ENCODE peak calls at places on chromosomes 3 and 15, in eight cellular contexts. M is IMR-90; S is endodermal cell; T is esophagus squamous epithelium; K is CD4-positive, alpha-beta T cell; J is kidney; X is heart left ventricle; U is OCI-LY7. O is an unnamed sample.

GRCh38 chr15:82621970-82622369 is 25.2 kb downstream of the CPEB1 start:
- DNase-seq in X (no peak), U (no peak), M (no peak), S (peak; percentile 73), K (no peak), J (no peak), T (no peak), O (no peak)

GRCh38 chr3:108334698-108335097 is 38.4 kb downstream of the HHLA2 start:
- DNase-seq in X (no peak), T (no peak), U (no peak), M (peak; percentile 21), K (no peak), J (no peak), S (no peak), O (no peak)

GRCh38 chr3:156353535-156353934 is 201.4 kb downstream of the SSR3 start:
- DNase-seq in S (no peak), M (no peak), J (no peak), T (no peak), K (no peak), X (no peak), U (no peak), O (no peak)

GRCh38 chr3:116150655-116151054 is 294.6 kb downstream of the LSAMP start:
- DNase-seq in X (no peak), S (no peak), T (no peak), M (no peak), J (no peak), K (no peak), U (no peak), O (no peak)

GRCh38 chr3:141379250-141379872 is 11.1 kb downstream of the ZBTB38 start:
- DNase-seq in X (no peak), U (peak; percentile 59), M (no peak), K (peak; percentile 9), T (no peak), S (no peak), J (no peak), O (no peak)

GRCh38 chr15:66096711-66097058 is 156.9 kb downstream of the MEGF11 start:
- DNase-seq in U (no peak), J (no peak), X (no peak), M (no peak), S (no peak), K (no peak), T (no peak), O (no peak)

GRCh38 chr3:64915778-64916177 is 228.0 kb upstream of the ADAMTS9 start:
- DNase-seq in U (no peak), M (peak; percentile 21), T (no peak), S (no peak), X (no peak), K (no peak), J (no peak), O (peak; percentile 28)

GRCh38 chr3:194306109-194306686 is 44.9 kb downstream of the CPN2 start:
- DNase-seq in U (peak; percentile 85), X (no peak), J (peak; percentile 75), K (peak; percentile 17), S (peak; percentile 74), M (no peak), T (no peak), O (no peak)

GRCh38 chr3:1444196-1444595 is 351.4 kb downstream of the CNTN6 start:
- DNase-seq in J (no peak), K (no peak), T (no peak), M (no peak), S (no peak), U (no peak), X (no peak), O (no peak)

GRCh38 chr3:1442271-1442670 is 349.4 kb downstream of the CNTN6 start:
- DNase-seq in X (no peak), U (no peak), K (no peak), M (no peak), T (no peak), J (no peak), S (no peak), O (no peak)

DNA sequence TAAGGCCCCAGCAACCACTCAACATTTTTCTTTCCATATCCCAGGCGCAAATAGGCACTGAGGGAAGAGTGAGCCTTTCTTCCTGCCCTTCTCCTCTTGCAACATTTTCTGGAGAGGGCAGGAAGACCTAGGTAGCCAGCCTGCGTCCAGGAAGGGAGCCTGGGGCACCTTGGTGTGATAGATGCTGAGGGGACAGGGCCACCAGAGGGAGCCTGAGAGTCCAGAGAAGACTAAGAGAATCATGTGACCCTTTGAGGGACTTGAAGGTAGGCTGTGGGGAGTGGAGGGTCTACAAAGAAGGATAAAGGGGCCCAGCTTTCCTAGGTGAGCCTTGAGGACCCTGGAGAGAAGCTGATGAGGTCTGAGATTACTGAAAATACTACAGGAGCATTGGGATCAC is 346.6 kb downstream of the CNTN6 start:
- DNase-seq in M (no peak), U (peak; percentile 11), T (no peak), S (peak; percentile 85), K (no peak), X (no peak), J (no peak), O (no peak)
- TF ChIP-seq CTCF in M (no peak), U (peak; percentile 70), T (no peak), S (peak; percentile 70), K (no peak), X (no peak), J (peak; percentile 14), O (no peak)

GRCh38 chr3:42094128-42094527 is 3.0 kb downstream of the TRAK1 start:
- DNase-seq in S (no peak), X (no peak), M (no peak), K (no peak), U (no peak), J (no peak), T (no peak), O (no peak)
- H3K27ac ChIP-seq in S (no peak overlapping the region), X (peak overlapping the region; percentile 2), M (no peak overlapping the region), K (no peak overlapping the region), U (no peak overlapping the region), J (no peak overlapping the region), T (peak overlapping the region; percentile 90), O (peak overlapping the region; percentile 61)

DNA sequence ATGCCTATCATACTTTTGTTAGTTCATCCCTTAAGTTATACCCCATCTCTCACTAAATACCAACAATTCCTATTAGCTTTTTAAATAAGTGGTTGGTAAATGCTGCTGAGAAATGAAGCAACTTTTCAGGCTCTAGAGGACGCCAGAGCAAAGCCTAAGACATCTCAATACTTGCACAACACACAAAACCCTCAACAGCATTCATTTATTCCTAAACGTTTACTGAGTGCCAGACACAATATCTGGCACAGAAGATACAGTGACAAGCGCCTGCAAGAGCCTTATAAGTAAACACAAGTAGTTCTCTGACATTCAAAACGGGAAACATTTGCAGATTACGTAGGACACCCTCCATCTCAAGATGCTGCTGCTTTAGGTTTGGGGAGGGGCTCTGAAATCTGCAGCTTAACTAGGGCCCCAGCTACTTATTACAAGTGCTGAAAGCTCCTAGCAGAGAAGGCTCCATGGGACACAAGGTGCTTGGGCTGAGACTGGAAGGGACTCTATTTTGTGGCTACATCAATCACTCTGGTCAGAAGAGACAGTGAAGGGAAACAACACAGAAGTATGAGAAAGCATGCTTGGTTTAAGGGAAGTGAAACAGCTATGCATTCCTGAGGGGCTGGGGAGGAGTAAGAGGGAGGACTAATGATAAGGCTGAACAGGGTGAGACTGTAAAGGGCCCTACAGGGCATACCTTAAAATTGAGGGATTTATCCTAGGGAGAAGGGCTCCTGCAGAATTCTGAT is 311.3 kb downstream of the PLCL2 start:
- DNase-seq in T (no peak), S (no peak), X (no peak), U (peak; percentile 86), K (no peak), J (no peak), M (peak; percentile 24), O (no peak)
- TF ChIP-seq CTCF in T (no peak), S (peak; percentile 43), X (no peak), U (peak; percentile 81), K (no peak), J (peak; percentile 13), M (peak; percentile 36), O (no peak)

DNA sequence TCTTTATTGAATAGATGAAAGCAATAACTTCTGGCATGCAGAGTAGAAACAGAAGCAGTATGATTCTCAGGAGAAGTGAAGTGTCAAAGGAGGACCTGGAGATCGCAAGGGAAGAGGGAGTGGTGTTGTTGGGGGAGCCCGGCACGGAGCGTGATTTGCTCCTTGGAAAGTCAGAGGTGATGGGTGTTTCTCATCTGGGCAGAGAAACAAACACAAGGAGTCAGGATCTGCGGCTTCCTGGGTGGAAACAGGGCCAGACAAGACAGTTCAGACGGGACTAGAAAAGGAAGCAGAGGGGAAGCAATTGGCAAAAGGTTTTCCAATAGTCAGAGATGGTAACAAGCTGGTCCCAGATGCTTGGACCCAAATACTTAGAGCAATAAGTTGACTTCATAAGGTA is 34.4 kb upstream of the CCDC80 start:
- DNase-seq in U (no peak), K (no peak), S (no peak), X (no peak), M (no peak), T (no peak), J (peak; percentile 33), O (no peak)
- H3K27ac ChIP-seq in U (no peak overlapping the region), K (no peak overlapping the region), S (no peak overlapping the region), X (no peak overlapping the region), M (peak overlapping the region; percentile 48), T (no peak overlapping the region), J (no peak overlapping the region), O (no peak overlapping the region)

GRCh38 chr3:182052360-182052759 is 340.6 kb downstream of the SOX2 start:
- DNase-seq in M (no peak), T (no peak), S (no peak), U (no peak), X (no peak), K (no peak), J (no peak), O (peak; percentile 63)
- TF ChIP-seq CTCF in M (no peak), T (no peak), S (no peak), U (no peak), X (no peak), K (no peak), J (no peak), O (no peak)

GRCh38 chr3:105907790-105908189 is 39.0 kb upstream of the CBLB start:
- DNase-seq in S (no peak), K (no peak), M (no peak), U (no peak), J (no peak), T (no peak), X (no peak), O (no peak)
- H3K27ac ChIP-seq in S (no peak overlapping the region), K (no peak overlapping the region), M (no peak overlapping the region), U (no peak overlapping the region), J (no peak overlapping the region), T (peak overlapping the region; percentile 29), X (peak overlapping the region; percentile 64), O (no peak overlapping the region)

GRCh38 chr3:105836533-105836932 is 32.3 kb downstream of the CBLB start:
- DNase-seq in S (no peak), T (no peak), U (peak; percentile 71), X (peak; percentile 30), K (no peak), J (no peak), M (peak; percentile 95), O (no peak)
- TF ChIP-seq CTCF in S (no peak), T (no peak), U (peak; percentile 61), X (no peak), K (no peak), J (no peak), M (peak; percentile 5), O (no peak)

DNA sequence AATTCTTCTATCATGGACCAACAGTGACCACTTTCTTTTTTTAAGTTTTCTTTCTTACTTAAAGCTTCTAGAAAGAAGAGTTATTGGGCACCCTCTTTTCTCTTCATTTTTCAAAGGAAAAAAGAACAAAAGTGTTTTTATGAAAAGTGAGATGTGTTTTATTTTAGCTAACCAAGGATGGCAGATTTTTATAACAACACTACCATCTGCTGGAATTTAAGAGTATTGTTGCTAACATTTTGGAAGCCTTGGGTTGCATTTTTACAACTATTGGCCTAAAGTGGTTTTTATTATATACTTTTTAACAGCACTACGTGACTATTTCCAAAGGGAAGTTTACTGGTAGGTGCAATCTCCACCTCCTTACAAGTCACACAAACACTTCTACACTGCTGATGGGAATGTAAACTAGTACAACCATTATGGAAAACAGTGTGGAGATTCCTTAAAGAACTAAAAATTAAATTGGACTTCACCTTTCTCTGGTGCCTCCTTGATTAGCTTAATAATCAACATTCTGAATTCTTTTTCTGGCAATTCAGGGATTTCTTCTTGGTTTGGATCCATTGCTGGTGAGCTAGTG is 237.7 kb upstream of the AGTR1 start:
- DNase-seq in M (peak; percentile 23), X (no peak), S (no peak), J (no peak), U (peak; percentile 19), T (no peak), K (no peak), O (no peak)
- H3K27ac ChIP-seq in M (no peak overlapping the region), X (no peak overlapping the region), S (no peak overlapping the region), J (no peak overlapping the region), U (no peak overlapping the region), T (no peak overlapping the region), K (no peak overlapping the region), O (no peak overlapping the region)

O was measured in RWPE1.